ENCODE peak calls at places on chromosomes 5 and 9, in eight cellular contexts. Z is spleen, D is breast epithelium, C is HL-60, G is sigmoid colon, Q is GM23338, J is prostate gland, T is esophagus muscularis mucosa. I is an unnamed sample.

GRCh38 chr5:36875789-36876388 is 680 bp upstream of the NIPBL start:
- DNase-seq in G (peak; percentile 90), C (peak; percentile 82), Z (peak; percentile 97), T (peak; percentile 92), D (peak; percentile 61), Q (peak; percentile 73), J (peak; percentile 78), I (peak; percentile 82)

GRCh38 chr9:124618476-124618875 is 111.3 kb upstream of the NR5A1 start:
- DNase-seq in D (no peak), T (no peak), G (no peak), J (no peak), Q (no peak), Z (no peak), C (no peak), I (no peak)

GRCh38 chr5:80054682-80055081 is 19.5 kb downstream of the THBS4 start:
- DNase-seq in G (no peak), D (no peak), J (no peak), Q (no peak), Z (no peak), T (no peak), C (no peak), I (no peak)

GRCh38 chr9:28848671-28849070 is 1275.4 kb upstream of the C9orf72 start:
- DNase-seq in Q (no peak), D (no peak), J (no peak), G (no peak), C (no peak), T (no peak), Z (no peak), I (no peak)

GRCh38 chr9:23598994-23599393 is 227.0 kb downstream of the ELAVL2 start:
- DNase-seq in J (peak; percentile 10), Q (no peak), D (no peak), G (no peak), T (no peak), Z (no peak), C (no peak), I (no peak)

GRCh38 chr5:83011990-83012389 is 65.2 kb downstream of the TMEM167A start:
- DNase-seq in T (no peak), Z (no peak), Q (no peak), D (no peak), C (no peak), G (no peak), J (no peak), I (no peak)

GRCh38 chr9:74953235-74953741 is 576 bp upstream of the C9orf40 start:
- DNase-seq in Z (no peak), C (peak; percentile 25), J (no peak), T (no peak), D (no peak), G (no peak), Q (no peak), I (no peak)

GRCh38 chr5:79878721-79879336 is 112.2 kb downstream of the MTX3 start:
- DNase-seq in T (peak; percentile 88), J (no peak), G (no peak), Z (no peak), Q (peak; percentile 75), D (no peak), C (peak; percentile 3), I (no peak)

GRCh38 chr5:57124014-57124413 is 49.8 kb upstream of the GPBP1 start:
- DNase-seq in D (no peak), C (no peak), Z (no peak), G (no peak), J (no peak), Q (no peak), T (no peak), I (no peak)

DNA sequence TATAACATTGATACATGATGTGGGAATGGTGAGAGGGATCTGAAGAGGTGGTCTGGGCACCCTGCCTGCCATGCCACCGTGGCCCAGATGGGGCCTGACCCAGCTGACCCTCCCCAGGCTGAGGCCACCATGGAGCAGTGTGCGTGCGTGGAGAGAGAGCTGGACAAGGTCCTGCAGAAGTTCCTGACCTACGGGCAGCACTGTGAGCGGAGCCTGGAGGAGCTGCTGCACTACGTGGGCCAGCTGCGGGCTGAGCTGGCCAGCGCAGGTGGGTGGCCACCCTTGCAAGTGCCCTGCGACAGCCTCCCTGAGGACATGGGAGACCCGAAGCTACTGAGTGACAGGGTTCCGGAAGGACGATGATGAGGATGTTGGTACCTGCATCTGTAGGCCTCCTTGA is 7.2 kb downstream of the RMND5B start:
- DNase-seq in G (no peak), Q (no peak), C (no peak), Z (no peak), J (no peak), D (no peak), T (no peak), I (no peak)
- TF ChIP-seq POLR2AphosphoS5 in G (no peak), Q (peak; percentile 36), C (no peak), Z (peak; percentile 27), J (no peak), D (no peak), T (no peak), I (no peak)

DNA sequence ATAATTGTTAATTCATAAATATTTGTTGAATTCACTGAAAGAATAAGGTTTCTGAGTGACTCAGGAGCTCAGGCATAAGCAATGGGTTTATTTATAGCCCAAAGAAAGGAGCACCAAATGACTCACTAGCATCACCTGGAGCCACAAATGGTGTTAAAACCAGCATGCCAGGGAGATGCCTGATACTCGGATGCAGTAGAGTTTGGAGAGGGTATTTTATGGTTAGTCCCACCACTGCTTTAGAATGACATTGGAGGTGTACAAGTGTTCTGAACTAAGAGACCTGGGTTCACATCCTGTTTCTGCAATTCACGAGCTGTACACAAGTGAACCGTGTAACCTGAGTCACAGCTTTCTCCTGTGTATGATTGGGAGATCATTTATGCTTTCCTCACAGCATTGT is 25.2 kb downstream of the CCL28 start:
- DNase-seq in Q (no peak), J (no peak), C (no peak), D (no peak), G (no peak), T (peak; percentile 10), Z (no peak), I (no peak)
- TF ChIP-seq POLR2AphosphoS5 in Q (no peak), J (no peak), C (no peak), D (no peak), G (no peak), T (no peak), Z (no peak), I (no peak)

GRCh38 chr5:1187234-1187949 is 14.0 kb upstream of the SLC6A19 start:
- DNase-seq in C (no peak), J (no peak), T (no peak), Q (no peak), D (no peak), Z (no peak), G (no peak), I (no peak)

GRCh38 chr5:1184481-1184880 is 16.9 kb upstream of the SLC6A19 start:
- DNase-seq in Z (no peak), D (no peak), Q (no peak), J (no peak), T (no peak), C (no peak), G (no peak), I (no peak)

GRCh38 chr5:1185038-1185651 is 16.2 kb upstream of the SLC6A19 start:
- DNase-seq in J (no peak), Z (no peak), C (no peak), T (no peak), G (no peak), D (no peak), Q (no peak), I (no peak)

GRCh38 chr5:1186351-1187233 is 14.8 kb upstream of the SLC6A19 start:
- DNase-seq in D (no peak), T (no peak), Z (no peak), G (no peak), Q (no peak), C (no peak), J (no peak), I (no peak)

DNA sequence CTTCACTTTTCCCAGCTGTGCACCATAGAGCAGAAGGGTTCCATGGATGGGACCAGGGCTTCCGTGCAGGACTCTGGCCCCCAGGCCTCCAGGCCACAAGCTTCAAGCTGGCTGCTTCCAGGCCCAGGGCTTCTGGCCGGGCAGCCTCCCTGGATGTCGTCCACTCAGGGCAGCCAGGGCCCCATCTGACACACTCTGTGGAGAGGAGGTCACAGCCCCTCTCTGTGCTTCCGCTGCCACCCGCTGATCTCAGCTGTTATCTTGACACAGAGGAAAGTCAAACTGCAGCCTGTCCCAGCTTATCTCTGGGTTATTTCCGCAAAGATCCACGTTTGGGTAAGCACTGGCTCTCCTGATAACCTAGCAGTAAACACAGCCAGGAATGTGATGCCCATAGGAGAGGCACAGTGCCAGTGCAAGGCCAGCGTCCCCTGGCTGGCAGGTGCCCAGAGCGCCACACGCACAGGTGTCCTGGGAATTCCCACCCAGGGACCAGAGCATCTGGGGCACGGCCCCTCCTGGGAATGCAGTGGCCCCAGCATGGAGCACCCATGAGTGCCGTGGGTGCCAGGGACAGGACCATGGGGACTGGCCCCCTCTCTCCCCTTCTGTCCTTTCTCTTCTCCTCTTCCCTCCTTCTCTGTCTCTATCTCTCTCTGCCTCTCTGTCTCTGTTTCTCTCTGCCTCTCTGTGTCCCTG is 15.6 kb upstream of the SLC6A19 start:
- DNase-seq in J (no peak), Q (no peak), C (no peak), Z (no peak), G (no peak), T (no peak), D (no peak), I (peak; percentile 65)
- TF ChIP-seq POLR2AphosphoS5 in J (no peak), Q (no peak), C (no peak), Z (peak; percentile 78), G (no peak), T (no peak), D (no peak), I (no peak)

GRCh38 chr5:107572800-107573368 is 97.9 kb downstream of the EFNA5 start:
- DNase-seq in C (no peak), J (no peak), Q (no peak), Z (no peak), G (no peak), D (no peak), T (no peak), I (no peak)

GRCh38 chr5:107571621-107572489 is 98.9 kb downstream of the EFNA5 start:
- DNase-seq in G (peak; percentile 96), D (peak; percentile 95), Q (peak; percentile 97), J (peak; percentile 97), T (peak; percentile 98), Z (peak; percentile 96), C (peak; percentile 69), I (peak; percentile 99)

GRCh38 chr5:107566537-107566875 is 104.2 kb downstream of the EFNA5 start:
- DNase-seq in D (no peak), G (no peak), Z (no peak), C (no peak), T (no peak), J (no peak), Q (no peak), I (no peak)

GRCh38 chr5:107567901-107568671 is 102.7 kb downstream of the EFNA5 start:
- DNase-seq in T (no peak), C (no peak), Z (no peak), J (peak; percentile 26), G (no peak), Q (no peak), D (no peak), I (no peak)

GRCh38 chr5:107570805-107571531 is 99.8 kb downstream of the EFNA5 start:
- DNase-seq in D (no peak), Z (no peak), G (no peak), Q (peak; percentile 55), T (no peak), C (no peak), J (no peak), I (peak; percentile 31)
- TF ChIP-seq POLR2AphosphoS5 in D (no peak), Z (no peak), G (no peak), Q (no peak), T (no peak), C (no peak), J (no peak), I (no peak)